ENCODE peak calls at places on chromosomes 1 and 21, in six cellular contexts. F is right lobe of liver, B is RWPE1, K is esophagus muscularis mucosa, S is thoracic aorta, Q is GM23248. C is an unnamed sample.

GRCh38 chr1:219000005-219000404 is 173.7 kb upstream of the LYPLAL1 start:
- DNase-seq in F (no peak), B (no peak), K (no peak), S (no peak), Q (no peak), C (no peak)

GRCh38 chr1:117570988-117571409 is 34.8 kb upstream of the TENT5C start:
- DNase-seq in F (no peak), B (peak), K (no peak), S (no peak), Q (no peak), C (no peak)

GRCh38 chr21:45176141-45176540 is 101.8 kb downstream of the ADARB1 start:
- DNase-seq in F (no peak), B (no peak), K (peak), S (no peak), Q (no peak), C (no peak)

GRCh38 chr21:38179504-38179900 is 77.3 kb upstream of the KCNJ15 start:
- DNase-seq in F (no peak), B (no peak), K (no peak), S (no peak), Q (peak), C (no peak)

GRCh38 chr1:59596956-59597355 is 217.8 kb upstream of the HOOK1 start:
- DNase-seq in F (no peak), B (peak), K (no peak), S (no peak), Q (no peak), C (no peak)

GRCh38 chr21:34701726-34702125 is 32.9 kb downstream of the CLIC6 start:
- DNase-seq in F (no peak), B (no peak), K (no peak), S (no peak), Q (peak), C (no peak)

GRCh38 chr1:227447531-227447990 is 115.8 kb upstream of the ZNF678 start:
- DNase-seq in F (peak), B (peak), K (no peak), S (no peak), Q (peak), C (peak)

GRCh38 chr1:154104433-154105082 is 50.3 kb downstream of the NUP210L start:
- DNase-seq in F (no peak), B (no peak), K (no peak), S (no peak), Q (no peak), C (no peak)

GRCh38 chr1:81967957-81968356 is 167.2 kb downstream of the ADGRL2 start:
- DNase-seq in F (no peak), B (no peak), K (no peak), S (no peak), Q (no peak), C (no peak)

GRCh38 chr1:174954686-174955669 is 44.8 kb upstream of the CACYBP start:
- DNase-seq in F (no peak), B (no peak), K (no peak), S (no peak), Q (no peak), C (no peak)

GRCh38 chr21:16533692-16534407 is 804.1 kb downstream of the USP25 start:
- DNase-seq in F (no peak), B (no peak), K (no peak), S (no peak), Q (peak), C (no peak)

GRCh38 chr1:184191181-184191601 is 139.7 kb downstream of the TSEN15 start:
- DNase-seq in F (no peak), B (no peak), K (no peak), S (no peak), Q (peak), C (peak)

GRCh38 chr1:114490235-114490634 is 20.8 kb downstream of the TRIM33 start:
- DNase-seq in F (no peak), B (no peak), K (no peak), S (no peak), Q (peak), C (no peak)

GRCh38 chr1:19311503-19311930 is 427 bp downstream of the AKR7A2 start:
- DNase-seq in F (peak), B (no peak), K (no peak), S (no peak), Q (no peak), C (no peak)

GRCh38 chr1:27004471-27005165 is 8.0 kb downstream of the TENT5B start:
- DNase-seq in F (no peak), B (no peak), K (no peak), S (no peak), Q (no peak), C (peak)

GRCh38 chr1:160834945-160835565 is 27.6 kb downstream of the CD244 start:
- DNase-seq in F (no peak), B (peak), K (no peak), S (no peak), Q (peak), C (peak)

GRCh38 chr1:23868848-23869450 is 859 bp upstream of the FUCA1 start:
- DNase-seq in F (no peak), B (peak), K (no peak), S (no peak), Q (no peak), C (no peak)

GRCh38 chr1:177106614-177107365 is 57.7 kb downstream of the ASTN1 start:
- DNase-seq in F (no peak), B (no peak), K (no peak), S (no peak), Q (no peak), C (no peak)

GRCh38 chr1:176949033-176949662 is 215.4 kb downstream of the ASTN1 start:
- DNase-seq in F (peak), B (peak), K (no peak), S (no peak), Q (peak), C (peak)

GRCh38 chr1:54542120-54542961 is 5.7 kb upstream of the ACOT11 start:
- DNase-seq in F (peak), B (peak), K (no peak), S (no peak), Q (peak), C (peak)

GRCh38 chr1:95503371-95504145 is 269.5 kb downstream of the RWDD3 start:
- DNase-seq in F (no peak), B (no peak), K (no peak), S (no peak), Q (no peak), C (no peak)

GRCh38 chr1:225944951-225945350 is 3.9 kb upstream of the LEFTY2 start:
- DNase-seq in F (no peak), B (no peak), K (no peak), S (no peak), Q (no peak), C (no peak)

GRCh38 chr1:228510101-228510850 is 23.1 kb downstream of the RNF187 start:
- DNase-seq in F (no peak), B (no peak), K (no peak), S (no peak), Q (no peak), C (no peak)

GRCh38 chr1:71706030-71706671 is 576.2 kb downstream of the NEGR1 start:
- DNase-seq in F (no peak), B (no peak), K (no peak), S (no peak), Q (no peak), C (no peak)

GRCh38 chr1:46277658-46278373 is 25.6 kb downstream of the LRRC41 start:
- DNase-seq in F (no peak), B (no peak), K (no peak), S (no peak), Q (no peak), C (no peak)

GRCh38 chr1:150268342-150268705 is 492 bp downstream of the APH1A start:
- DNase-seq in F (peak), B (peak), K (no peak), S (no peak), Q (peak), C (no peak)

GRCh38 chr1:31706384-31707058 is 2.7 kb upstream of the COL16A1 start:
- DNase-seq in F (no peak), B (no peak), K (no peak), S (no peak), Q (peak), C (no peak)

GRCh38 chr1:31709060-31709459 is 5.2 kb upstream of the COL16A1 start:
- DNase-seq in F (no peak), B (no peak), K (no peak), S (no peak), Q (no peak), C (no peak)

GRCh38 chr1:31705080-31705866 is 1.5 kb upstream of the COL16A1 start:
- DNase-seq in F (peak), B (peak), K (no peak), S (peak), Q (peak), C (peak)

GRCh38 chr1:31707711-31708110 is 3.9 kb upstream of the COL16A1 start:
- DNase-seq in F (no peak), B (no peak), K (no peak), S (no peak), Q (peak), C (peak)

DNA sequence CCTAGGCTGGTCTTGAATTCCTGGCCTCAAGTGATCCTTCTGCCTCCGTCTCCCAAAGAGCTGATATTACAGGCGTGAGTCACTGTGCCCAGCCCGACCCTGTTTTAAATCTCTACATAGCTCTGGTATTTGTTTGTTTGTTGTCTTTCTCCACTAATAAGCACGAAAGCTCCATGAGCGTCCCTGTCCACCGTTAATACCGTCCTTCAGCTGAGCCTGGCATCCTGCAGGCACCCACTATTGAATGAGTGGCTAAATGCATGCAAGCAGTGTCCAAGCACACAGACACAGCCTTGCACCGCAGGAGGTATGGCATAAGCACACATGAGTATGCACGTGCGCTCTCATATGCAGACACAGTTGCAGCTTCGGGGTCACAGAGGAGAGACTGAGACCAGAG is 4.5 kb upstream of the COL16A1 start:
- DNase-seq in F (no peak), B (no peak), K (no peak), S (no peak), Q (peak), C (peak)
- H3K27ac ChIP-seq in F (no peak), B (no peak), K (no peak), S (no peak), Q (peak), C (peak)

DNA sequence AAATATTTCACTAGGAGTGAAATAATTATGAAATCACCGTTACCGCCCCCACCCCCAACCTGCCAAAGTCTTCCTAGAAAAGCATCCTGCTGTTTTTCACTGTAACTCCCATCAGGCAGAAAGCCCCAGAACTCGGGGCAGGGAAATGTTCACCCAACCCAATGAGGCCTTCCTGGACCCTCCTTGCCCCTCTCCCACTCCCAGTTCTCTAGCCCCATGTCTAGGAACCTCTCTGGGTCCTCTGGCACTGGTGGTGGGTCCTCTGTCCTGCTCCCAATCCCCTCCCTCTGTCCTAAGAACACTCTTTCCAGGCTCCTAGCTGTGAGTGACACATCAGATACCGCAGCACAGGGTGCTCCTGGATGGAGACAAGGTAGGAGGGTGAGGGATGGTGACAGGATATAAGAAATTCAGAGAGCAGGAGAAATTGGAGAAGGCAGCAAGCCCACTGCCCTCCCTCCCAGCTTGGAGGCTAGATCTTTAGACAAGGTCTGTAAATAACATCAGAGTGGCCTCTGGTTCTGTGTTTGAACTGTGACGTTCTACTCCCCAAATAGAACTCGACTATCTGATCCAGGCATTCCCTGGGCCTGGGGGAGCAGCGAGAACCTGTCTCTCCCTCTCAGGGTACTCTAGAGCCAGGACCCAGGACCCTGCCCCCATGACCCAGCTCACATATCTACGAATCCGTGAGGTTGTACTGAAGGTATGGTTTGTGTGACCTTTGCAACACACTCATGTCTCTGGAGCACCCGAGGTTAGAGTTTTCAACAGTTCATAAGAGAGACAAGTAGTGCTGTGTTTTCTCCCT is 23.3 kb upstream of the BTG2 start:
- DNase-seq in F (no peak), B (no peak), K (no peak), S (no peak), Q (no peak), C (no peak)
- H3K27ac ChIP-seq in F (no peak), B (no peak), K (peak), S (no peak), Q (no peak), C (no peak)

DNA sequence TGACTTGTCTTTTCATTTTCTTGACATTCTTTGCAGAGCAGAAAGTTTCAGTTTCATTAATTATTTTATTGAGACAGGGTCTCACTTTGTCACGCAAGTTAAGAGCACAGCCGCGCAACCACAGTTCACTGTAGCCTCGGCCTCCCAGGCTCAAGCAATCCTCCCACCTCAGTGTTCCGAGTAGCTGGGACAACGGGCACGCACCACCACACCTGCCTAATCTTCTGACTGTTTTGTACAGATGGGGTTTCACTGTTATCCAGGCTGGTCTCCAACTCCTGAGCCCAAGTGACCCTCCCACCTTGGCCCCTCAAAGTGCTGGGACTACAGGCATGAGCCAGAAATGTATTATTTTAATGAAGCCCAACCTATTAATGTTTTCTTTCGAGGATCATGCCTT is 3.0 kb upstream of the SPATC1L start:
- DNase-seq in F (no peak), B (no peak), K (peak), S (no peak), Q (no peak), C (no peak)
- H3K27ac ChIP-seq in F (no peak), B (peak), K (no peak), S (no peak), Q (no peak), C (no peak)

DNA sequence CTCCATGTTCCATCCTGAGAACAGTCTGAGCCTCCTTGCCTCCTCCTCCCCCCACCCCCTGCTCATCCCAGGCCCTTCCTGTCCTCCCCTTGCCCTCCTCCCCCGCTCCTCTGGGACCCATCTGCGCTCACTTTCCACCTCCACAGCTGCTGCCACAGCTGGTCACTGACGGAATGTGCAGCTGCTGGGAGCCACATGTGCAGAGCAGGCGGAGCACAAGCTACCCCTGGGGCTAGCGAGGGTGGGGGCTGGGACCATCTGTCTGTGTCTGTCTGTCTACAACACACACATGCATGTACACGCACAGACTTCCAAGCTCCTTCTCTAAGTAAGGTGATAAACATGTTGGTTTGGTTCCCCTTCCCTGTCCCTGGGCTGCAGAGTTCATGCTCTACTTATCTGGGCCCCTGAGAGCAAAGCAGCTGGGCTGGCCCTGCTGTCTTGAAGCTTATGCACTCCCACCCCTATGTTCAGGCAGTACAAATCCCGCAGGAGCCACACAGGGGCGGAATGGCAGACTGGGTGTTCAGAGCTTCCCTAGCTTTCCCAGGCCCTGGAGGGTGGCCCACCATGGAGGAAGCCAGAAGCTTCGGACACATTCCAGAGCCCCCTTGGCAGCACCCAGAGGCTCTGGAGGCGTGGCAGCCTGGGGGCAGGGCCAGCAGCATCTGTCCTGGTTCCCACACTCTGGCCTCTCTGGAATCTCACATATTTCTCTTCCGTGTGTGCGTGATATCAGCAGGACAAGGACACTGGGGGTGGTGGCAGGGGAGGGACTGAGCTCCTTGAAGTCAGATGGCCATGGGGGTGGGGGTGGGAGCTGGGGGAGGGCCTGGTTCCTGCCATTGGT is 7.0 kb upstream of the HEYL start:
- DNase-seq in F (peak), B (no peak), K (no peak), S (no peak), Q (peak), C (peak)
- H3K27ac ChIP-seq in F (no peak), B (peak), K (peak), S (peak), Q (no peak), C (peak)

GRCh38 chr1:12603224-12603623 is 14.8 kb downstream of the DHRS3 start:
- DNase-seq in F (no peak), B (no peak), K (no peak), S (no peak), Q (no peak), C (no peak)
- H3K27ac ChIP-seq in F (peak), B (no peak), K (peak), S (peak), Q (no peak), C (peak)

GRCh38 chr1:172778461-172779455 is 119.9 kb downstream of the FASLG start:
- DNase-seq in F (no peak), B (no peak), K (no peak), S (no peak), Q (peak), C (no peak)

GRCh38 chr1:172774561-172774960 is 115.7 kb downstream of the FASLG start:
- DNase-seq in F (no peak), B (no peak), K (no peak), S (no peak), Q (peak), C (no peak)

GRCh38 chr1:172779501-172779900 is 120.6 kb downstream of the FASLG start:
- DNase-seq in F (no peak), B (no peak), K (no peak), S (no peak), Q (peak), C (no peak)

GRCh38 chr1:172777767-172778166 is 118.9 kb downstream of the FASLG start:
- DNase-seq in F (no peak), B (no peak), K (no peak), S (no peak), Q (no peak), C (no peak)

GRCh38 chr1:172775598-172776570 is 117.0 kb downstream of the FASLG start:
- DNase-seq in F (no peak), B (peak), K (no peak), S (no peak), Q (peak), C (no peak)
- H3K27ac ChIP-seq in F (no peak), B (no peak), K (peak), S (no peak), Q (no peak), C (no peak)

DNA sequence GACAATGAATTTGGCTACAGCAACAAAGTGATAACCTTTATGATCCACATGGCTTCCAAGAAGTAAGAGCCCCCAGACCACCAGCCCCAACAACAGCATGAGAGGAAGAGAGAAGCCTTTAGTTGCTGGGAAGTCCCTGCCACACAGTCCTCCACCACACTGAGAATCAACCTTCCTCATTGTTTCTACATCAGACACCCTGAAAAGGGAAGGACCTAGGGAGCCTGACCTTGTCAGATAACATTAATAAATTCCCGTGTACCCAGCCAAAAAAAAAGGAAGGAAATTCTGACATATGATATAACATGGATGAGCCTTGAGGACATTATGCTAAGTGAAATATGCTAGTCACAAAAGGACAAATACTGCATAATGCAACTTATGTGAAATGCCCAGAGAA is 65.6 kb upstream of the ARHGAP29 start:
- DNase-seq in F (no peak), B (no peak), K (peak), S (no peak), Q (no peak), C (no peak)
- H3K27ac ChIP-seq in F (no peak), B (peak), K (no peak), S (no peak), Q (no peak), C (no peak)

DNA sequence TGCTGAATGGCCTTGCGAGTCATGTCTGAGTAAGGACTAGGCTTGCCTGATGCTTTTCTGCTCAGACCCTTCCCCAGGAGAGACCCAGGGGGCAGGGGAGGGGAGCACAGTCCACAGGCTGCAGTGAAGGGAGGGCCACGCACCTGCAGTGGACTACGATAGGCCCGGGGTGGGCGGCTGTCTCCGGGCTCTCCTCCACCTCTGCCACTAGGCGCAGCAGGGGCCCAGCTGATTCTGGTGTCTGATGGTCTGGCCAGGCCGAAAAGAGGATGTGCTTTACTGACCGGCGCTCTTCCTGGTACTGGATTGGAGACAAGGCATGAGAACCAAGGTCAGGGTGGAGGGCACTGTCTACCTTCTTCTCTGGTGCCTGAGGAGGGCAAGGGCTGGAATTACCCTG is 7.9 kb upstream of the ARL8A start:
- DNase-seq in F (no peak), B (no peak), K (no peak), S (no peak), Q (no peak), C (no peak)
- H3K27ac ChIP-seq in F (no peak), B (no peak), K (no peak), S (no peak), Q (no peak), C (no peak)

C was measured in brain microvascular endothelial cell.